ENCODE peak calls at places on chromosomes 4 and X, in ten cellular contexts. One of them, this sample, is unnamed.

GRCh38 chr4:134202557-134202956 is 968 bp upstream of the PABPC4L start:
- DNase-seq in hepatocyte: no peak
- DNase-seq in astrocyte of the spinal cord: peak; percentile 18
- DNase-seq in cardiac muscle cell: peak; percentile 30
- DNase-seq in Caco-2: no peak
- DNase-seq in DMS79 treated with DMSO at 0.1 percent for 48 hours: peak; percentile 45
- DNase-seq in iPS-NIHi11: no peak
- DNase-seq in NCI-H510A treated with DMSO at 0.1 percent for 48 hours: no peak
- DNase-seq in stimulated activated CD8-positive, alpha-beta memory T cell treated with anti-CD3 and anti-CD28 coated beads, Interleukin-4, amount 100 ng/mL, for 1 hour: no peak
- DNase-seq in epithelial cell of esophagus: peak; percentile 39
- DNase-seq in this sample: no peak

GRCh38 chr4:40992472-40993298 is 221.7 kb downstream of the APBB2 start:
- DNase-seq in hepatocyte: no peak
- DNase-seq in astrocyte of the spinal cord: peak; percentile 68
- DNase-seq in cardiac muscle cell: peak; percentile 95
- DNase-seq in Caco-2: no peak
- DNase-seq in DMS79 treated with DMSO at 0.1 percent for 48 hours: no peak
- DNase-seq in iPS-NIHi11: no peak
- DNase-seq in NCI-H510A treated with DMSO at 0.1 percent for 48 hours: no peak
- DNase-seq in stimulated activated CD8-positive, alpha-beta memory T cell treated with anti-CD3 and anti-CD28 coated beads, Interleukin-4, amount 100 ng/mL, for 1 hour: no peak
- DNase-seq in epithelial cell of esophagus: peak; percentile 92
- DNase-seq in this sample: no peak

GRCh38 chrX:39245024-39245423 is 443.8 kb downstream of the MID1IP1 start:
- DNase-seq in hepatocyte: no peak
- DNase-seq in astrocyte of the spinal cord: no peak
- DNase-seq in cardiac muscle cell: no peak
- DNase-seq in Caco-2: no peak
- DNase-seq in DMS79 treated with DMSO at 0.1 percent for 48 hours: no peak
- DNase-seq in iPS-NIHi11: no peak
- DNase-seq in NCI-H510A treated with DMSO at 0.1 percent for 48 hours: no peak
- DNase-seq in stimulated activated CD8-positive, alpha-beta memory T cell treated with anti-CD3 and anti-CD28 coated beads, Interleukin-4, amount 100 ng/mL, for 1 hour: no peak
- DNase-seq in epithelial cell of esophagus: no peak
- DNase-seq in this sample: no peak

GRCh38 chr4:34826660-34827059 is 1417.7 kb downstream of the ARAP2 start:
- DNase-seq in hepatocyte: no peak
- DNase-seq in astrocyte of the spinal cord: no peak
- DNase-seq in cardiac muscle cell: no peak
- DNase-seq in Caco-2: no peak
- DNase-seq in DMS79 treated with DMSO at 0.1 percent for 48 hours: no peak
- DNase-seq in iPS-NIHi11: no peak
- DNase-seq in NCI-H510A treated with DMSO at 0.1 percent for 48 hours: no peak
- DNase-seq in stimulated activated CD8-positive, alpha-beta memory T cell treated with anti-CD3 and anti-CD28 coated beads, Interleukin-4, amount 100 ng/mL, for 1 hour: no peak
- DNase-seq in epithelial cell of esophagus: no peak
- DNase-seq in this sample: no peak

GRCh38 chr4:56958111-56958517 is 19.3 kb downstream of the NOA1 start:
- DNase-seq in hepatocyte: peak; percentile 53
- DNase-seq in astrocyte of the spinal cord: peak; percentile 97
- DNase-seq in cardiac muscle cell: peak; percentile 99
- DNase-seq in Caco-2: no peak
- DNase-seq in DMS79 treated with DMSO at 0.1 percent for 48 hours: peak; percentile 87
- DNase-seq in iPS-NIHi11: peak; percentile 39
- DNase-seq in NCI-H510A treated with DMSO at 0.1 percent for 48 hours: no peak
- DNase-seq in stimulated activated CD8-positive, alpha-beta memory T cell treated with anti-CD3 and anti-CD28 coated beads, Interleukin-4, amount 100 ng/mL, for 1 hour: no peak
- DNase-seq in epithelial cell of esophagus: peak; percentile 97
- DNase-seq in this sample: peak; percentile 38

GRCh38 chr4:3176625-3177229 is 72.2 kb upstream of the MSANTD1 start:
- DNase-seq in hepatocyte: no peak
- DNase-seq in astrocyte of the spinal cord: no peak
- DNase-seq in cardiac muscle cell: no peak
- DNase-seq in Caco-2: no peak
- DNase-seq in DMS79 treated with DMSO at 0.1 percent for 48 hours: no peak
- DNase-seq in iPS-NIHi11: no peak
- DNase-seq in NCI-H510A treated with DMSO at 0.1 percent for 48 hours: no peak
- DNase-seq in stimulated activated CD8-positive, alpha-beta memory T cell treated with anti-CD3 and anti-CD28 coated beads, Interleukin-4, amount 100 ng/mL, for 1 hour: no peak
- DNase-seq in epithelial cell of esophagus: no peak
- DNase-seq in this sample: no peak

GRCh38 chrX:105829006-105829405 is 6.7 kb downstream of the NRK start:
- DNase-seq in hepatocyte: no peak
- DNase-seq in astrocyte of the spinal cord: no peak
- DNase-seq in cardiac muscle cell: no peak
- DNase-seq in Caco-2: no peak
- DNase-seq in DMS79 treated with DMSO at 0.1 percent for 48 hours: no peak
- DNase-seq in iPS-NIHi11: no peak
- DNase-seq in NCI-H510A treated with DMSO at 0.1 percent for 48 hours: no peak
- DNase-seq in stimulated activated CD8-positive, alpha-beta memory T cell treated with anti-CD3 and anti-CD28 coated beads, Interleukin-4, amount 100 ng/mL, for 1 hour: no peak
- DNase-seq in epithelial cell of esophagus: peak; percentile 2
- DNase-seq in this sample: no peak

GRCh38 chrX:47232803-47233332 is at the start of gene USP11:
- DNase-seq in hepatocyte: peak; percentile 83
- DNase-seq in astrocyte of the spinal cord: peak; percentile 53
- DNase-seq in cardiac muscle cell: peak; percentile 61
- DNase-seq in Caco-2: peak; percentile 47
- DNase-seq in DMS79 treated with DMSO at 0.1 percent for 48 hours: peak; percentile 34
- DNase-seq in iPS-NIHi11: peak; percentile 48
- DNase-seq in NCI-H510A treated with DMSO at 0.1 percent for 48 hours: peak; percentile 19
- DNase-seq in stimulated activated CD8-positive, alpha-beta memory T cell treated with anti-CD3 and anti-CD28 coated beads, Interleukin-4, amount 100 ng/mL, for 1 hour: peak; percentile 41
- DNase-seq in epithelial cell of esophagus: no peak
- DNase-seq in this sample: no peak

GRCh38 chr4:2046031-2046961 is 12.8 kb upstream of the NAT8L start:
- DNase-seq in hepatocyte: no peak
- DNase-seq in astrocyte of the spinal cord: no peak
- DNase-seq in cardiac muscle cell: no peak
- DNase-seq in Caco-2: no peak
- DNase-seq in DMS79 treated with DMSO at 0.1 percent for 48 hours: no peak
- DNase-seq in iPS-NIHi11: peak; percentile 16
- DNase-seq in NCI-H510A treated with DMSO at 0.1 percent for 48 hours: no peak
- DNase-seq in stimulated activated CD8-positive, alpha-beta memory T cell treated with anti-CD3 and anti-CD28 coated beads, Interleukin-4, amount 100 ng/mL, for 1 hour: no peak
- DNase-seq in epithelial cell of esophagus: no peak
- DNase-seq in this sample: no peak

GRCh38 chr4:30714408-30715031 is 5.6 kb upstream of the PCDH7 start:
- DNase-seq in hepatocyte: peak; percentile 79
- DNase-seq in astrocyte of the spinal cord: peak; percentile 64
- DNase-seq in cardiac muscle cell: peak; percentile 74
- DNase-seq in Caco-2: peak; percentile 73
- DNase-seq in DMS79 treated with DMSO at 0.1 percent for 48 hours: no peak
- DNase-seq in iPS-NIHi11: peak; percentile 47
- DNase-seq in NCI-H510A treated with DMSO at 0.1 percent for 48 hours: peak; percentile 6
- DNase-seq in stimulated activated CD8-positive, alpha-beta memory T cell treated with anti-CD3 and anti-CD28 coated beads, Interleukin-4, amount 100 ng/mL, for 1 hour: no peak
- DNase-seq in epithelial cell of esophagus: peak; percentile 73
- DNase-seq in this sample: no peak

GRCh38 chr4:102139132-102139573 is 206.1 kb downstream of the SLC39A8 start:
- DNase-seq in hepatocyte: no peak
- DNase-seq in astrocyte of the spinal cord: peak; percentile 93
- DNase-seq in cardiac muscle cell: peak; percentile 69
- DNase-seq in Caco-2: no peak
- DNase-seq in DMS79 treated with DMSO at 0.1 percent for 48 hours: no peak
- DNase-seq in iPS-NIHi11: no peak
- DNase-seq in NCI-H510A treated with DMSO at 0.1 percent for 48 hours: no peak
- DNase-seq in stimulated activated CD8-positive, alpha-beta memory T cell treated with anti-CD3 and anti-CD28 coated beads, Interleukin-4, amount 100 ng/mL, for 1 hour: no peak
- DNase-seq in epithelial cell of esophagus: peak; percentile 66
- DNase-seq in this sample: no peak

GRCh38 chr4:56757270-56757746 is 64.2 kb downstream of the SPINK2 start:
- DNase-seq in hepatocyte: peak; percentile 66
- DNase-seq in astrocyte of the spinal cord: peak; percentile 57
- DNase-seq in cardiac muscle cell: peak; percentile 55
- DNase-seq in Caco-2: peak; percentile 29
- DNase-seq in DMS79 treated with DMSO at 0.1 percent for 48 hours: no peak
- DNase-seq in iPS-NIHi11: no peak
- DNase-seq in NCI-H510A treated with DMSO at 0.1 percent for 48 hours: peak; percentile 84
- DNase-seq in stimulated activated CD8-positive, alpha-beta memory T cell treated with anti-CD3 and anti-CD28 coated beads, Interleukin-4, amount 100 ng/mL, for 1 hour: no peak
- DNase-seq in epithelial cell of esophagus: peak; percentile 81
- DNase-seq in this sample: no peak

GRCh38 chrX:153465691-153466380 is 4.5 kb downstream of the HAUS7 start:
- DNase-seq in hepatocyte: no peak
- DNase-seq in astrocyte of the spinal cord: no peak
- DNase-seq in cardiac muscle cell: no peak
- DNase-seq in Caco-2: no peak
- DNase-seq in DMS79 treated with DMSO at 0.1 percent for 48 hours: no peak
- DNase-seq in iPS-NIHi11: no peak
- DNase-seq in NCI-H510A treated with DMSO at 0.1 percent for 48 hours: no peak
- DNase-seq in stimulated activated CD8-positive, alpha-beta memory T cell treated with anti-CD3 and anti-CD28 coated beads, Interleukin-4, amount 100 ng/mL, for 1 hour: no peak
- DNase-seq in epithelial cell of esophagus: no peak
- DNase-seq in this sample: no peak

GRCh38 chr4:140851032-140851636 is 94.9 kb upstream of the TBC1D9 start:
- DNase-seq in hepatocyte: peak; percentile 80
- DNase-seq in astrocyte of the spinal cord: peak; percentile 69
- DNase-seq in cardiac muscle cell: peak; percentile 78
- DNase-seq in Caco-2: peak; percentile 70
- DNase-seq in DMS79 treated with DMSO at 0.1 percent for 48 hours: peak; percentile 23
- DNase-seq in iPS-NIHi11: peak; percentile 72
- DNase-seq in NCI-H510A treated with DMSO at 0.1 percent for 48 hours: peak; percentile 53
- DNase-seq in stimulated activated CD8-positive, alpha-beta memory T cell treated with anti-CD3 and anti-CD28 coated beads, Interleukin-4, amount 100 ng/mL, for 1 hour: no peak
- DNase-seq in epithelial cell of esophagus: peak; percentile 69
- DNase-seq in this sample: no peak

GRCh38 chr4:80447493-80447892 is 112.0 kb downstream of the CFAP299 start:
- DNase-seq in hepatocyte: no peak
- DNase-seq in astrocyte of the spinal cord: no peak
- DNase-seq in cardiac muscle cell: no peak
- DNase-seq in Caco-2: no peak
- DNase-seq in DMS79 treated with DMSO at 0.1 percent for 48 hours: no peak
- DNase-seq in iPS-NIHi11: no peak
- DNase-seq in NCI-H510A treated with DMSO at 0.1 percent for 48 hours: no peak
- DNase-seq in stimulated activated CD8-positive, alpha-beta memory T cell treated with anti-CD3 and anti-CD28 coated beads, Interleukin-4, amount 100 ng/mL, for 1 hour: no peak
- DNase-seq in epithelial cell of esophagus: no peak
- DNase-seq in this sample: no peak

GRCh38 chrX:99705696-99706095 is 704.4 kb downstream of the PCDH19 start:
- DNase-seq in hepatocyte: peak; percentile 24
- DNase-seq in astrocyte of the spinal cord: no peak
- DNase-seq in cardiac muscle cell: no peak
- DNase-seq in Caco-2: no peak
- DNase-seq in DMS79 treated with DMSO at 0.1 percent for 48 hours: no peak
- DNase-seq in iPS-NIHi11: no peak
- DNase-seq in NCI-H510A treated with DMSO at 0.1 percent for 48 hours: no peak
- DNase-seq in stimulated activated CD8-positive, alpha-beta memory T cell treated with anti-CD3 and anti-CD28 coated beads, Interleukin-4, amount 100 ng/mL, for 1 hour: no peak
- DNase-seq in epithelial cell of esophagus: no peak
- DNase-seq in this sample: no peak

GRCh38 chrX:11341274-11342256 is 48.4 kb downstream of the AMELX start:
- DNase-seq in hepatocyte: peak; percentile 50
- DNase-seq in astrocyte of the spinal cord: peak; percentile 72
- DNase-seq in cardiac muscle cell: peak; percentile 92
- DNase-seq in Caco-2: no peak
- DNase-seq in DMS79 treated with DMSO at 0.1 percent for 48 hours: no peak
- DNase-seq in iPS-NIHi11: no peak
- DNase-seq in NCI-H510A treated with DMSO at 0.1 percent for 48 hours: no peak
- DNase-seq in stimulated activated CD8-positive, alpha-beta memory T cell treated with anti-CD3 and anti-CD28 coated beads, Interleukin-4, amount 100 ng/mL, for 1 hour: no peak
- DNase-seq in epithelial cell of esophagus: peak; percentile 83
- DNase-seq in this sample: peak; percentile 83